ENCODE peak calls at places on chromosomes 2 and 18, in six cellular contexts. P is neuronal stem cell, N is IMR-90, A is trophoblast cell, J is mesenchymal stem cell, C is H1. H is an unnamed sample. For H3K4me1, the result is how much of the 10 kb centered on the place peaks cover.

GRCh38 chr2:21333694-21334093 is 209.9 kb downstream of the TDRD15 start:
- DNase-seq in C (no peak), J (peak), P (no peak), N (no peak), A (peak), H (no peak)

GRCh38 chr2:173090291-173090877 is 14.7 kb downstream of the MAP3K20 start:
- DNase-seq in N (peak), C (no peak), A (peak), J (peak), P (no peak), H (peak)

GRCh38 chr2:26590439-26590838 is 50.7 kb downstream of the CIB4 start:
- DNase-seq in A (no peak), J (no peak), C (no peak), N (no peak), P (no peak), H (no peak)

GRCh38 chr2:39124770-39125075 is 3.9 kb upstream of the SOS1 start:
- DNase-seq in P (no peak), J (no peak), N (no peak), C (no peak), A (no peak), H (no peak)

GRCh38 chr2:112593761-112594160 is 9.4 kb downstream of the CHCHD5 start:
- DNase-seq in J (no peak), C (no peak), A (no peak), N (no peak), P (no peak), H (no peak)

GRCh38 chr18:13353424-13353823 is 134.9 kb downstream of the LDLRAD4 start:
- DNase-seq in A (no peak), P (no peak), J (no peak), N (no peak), C (no peak), H (no peak)

GRCh38 chr2:33126973-33127372 is 180.2 kb downstream of the LTBP1 start:
- DNase-seq in C (no peak), P (no peak), N (peak), J (no peak), A (no peak), H (no peak)

GRCh38 chr2:113834057-113834720 is 55.7 kb upstream of the ACTR3 start:
- DNase-seq in N (no peak), C (no peak), J (no peak), A (peak), P (no peak), H (no peak)

GRCh38 chr18:22691988-22692710 is 241.0 kb upstream of the RBBP8 start:
- DNase-seq in C (no peak), J (peak), N (peak), P (no peak), A (peak), H (no peak)

GRCh38 chr2:180449171-180449570 is 442.1 kb upstream of the CWC22 start:
- DNase-seq in C (no peak), P (no peak), J (no peak), A (no peak), N (no peak), H (no peak)

GRCh38 chr18:1306641-1307040 is 402.0 kb downstream of the ADCYAP1 start:
- DNase-seq in N (no peak), C (no peak), A (no peak), J (no peak), P (no peak), H (no peak)

GRCh38 chr2:128594953-128595677 is 276.4 kb upstream of the HS6ST1 start:
- DNase-seq in A (no peak), J (no peak), N (no peak), P (no peak), C (no peak), H (no peak)

GRCh38 chr2:207935121-207935990 is 90.0 kb downstream of the PLEKHM3 start:
- DNase-seq in N (no peak), A (no peak), P (no peak), C (no peak), J (no peak), H (no peak)

GRCh38 chr2:45872211-45872610 is 220.7 kb downstream of the PRKCE start:
- DNase-seq in J (no peak), A (no peak), N (peak), P (no peak), C (no peak), H (no peak)

GRCh38 chr2:68565858-68566257 is 77.5 kb upstream of the PROKR1 start:
- DNase-seq in N (peak), C (no peak), A (peak), J (peak), P (no peak), H (no peak)

GRCh38 chr2:101157272-101157671 is 6.1 kb upstream of the TBC1D8 start:
- DNase-seq in P (no peak), J (no peak), A (no peak), N (no peak), C (no peak), H (no peak)

GRCh38 chr2:237455764-237456163 is 31.3 kb upstream of the MLPH start:
- DNase-seq in N (no peak), J (no peak), C (no peak), P (no peak), A (no peak), H (no peak)

GRCh38 chr2:28343971-28344715 is 48.5 kb upstream of the FOSL2 start:
- DNase-seq in A (peak), C (no peak), P (no peak), J (no peak), N (no peak), H (no peak)

GRCh38 chr2:231966886-231967285 is 5.4 kb downstream of the DIS3L2 start:
- DNase-seq in N (no peak), C (no peak), A (no peak), J (no peak), P (no peak), H (no peak)

GRCh38 chr2:204479557-204479956 is 65.7 kb upstream of the PARD3B start:
- DNase-seq in A (peak), P (no peak), C (no peak), N (peak), J (peak), H (no peak)

DNA sequence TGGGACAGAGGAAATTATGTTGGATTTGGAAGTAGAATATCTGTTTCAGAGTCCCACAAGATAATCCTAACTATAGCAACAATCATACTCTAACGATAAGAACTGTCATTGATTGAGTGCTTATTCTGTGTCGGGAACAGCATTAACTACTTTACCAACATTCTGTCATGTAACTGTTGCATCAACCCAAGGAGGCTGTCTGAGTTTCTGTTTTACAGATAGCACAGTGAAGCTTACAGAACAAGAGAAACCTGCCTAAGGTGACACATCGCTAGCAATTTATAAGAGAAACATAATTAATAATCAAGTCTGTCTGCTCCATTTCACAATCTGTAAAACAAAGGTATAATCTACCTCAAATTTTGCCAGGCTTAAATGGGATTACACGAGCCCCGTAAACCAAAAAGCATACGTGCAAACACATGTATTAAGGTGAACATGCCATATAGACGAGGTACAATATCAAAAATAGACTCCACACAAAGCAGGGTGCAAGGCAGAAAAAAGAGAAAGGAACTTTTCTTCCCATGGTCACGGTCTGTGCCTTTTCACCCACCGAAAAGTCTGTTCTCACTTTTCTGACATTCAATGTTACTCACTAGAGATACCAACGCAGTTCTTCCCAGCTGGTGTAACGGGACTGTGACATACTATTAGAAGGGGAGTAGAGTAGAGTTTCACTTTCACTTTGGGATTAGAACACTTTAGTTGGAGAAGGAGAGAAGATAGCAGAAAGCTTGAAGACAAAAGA is 37.2 kb upstream of the SLC8A1 start:
- DNase-seq in J (peak), C (no peak), A (peak), N (peak), P (no peak), H (no peak)
- H4K8ac ChIP-seq in J (no peak), C (no peak), A (no peak), N (peak), P (no peak), H (no peak)

DNA sequence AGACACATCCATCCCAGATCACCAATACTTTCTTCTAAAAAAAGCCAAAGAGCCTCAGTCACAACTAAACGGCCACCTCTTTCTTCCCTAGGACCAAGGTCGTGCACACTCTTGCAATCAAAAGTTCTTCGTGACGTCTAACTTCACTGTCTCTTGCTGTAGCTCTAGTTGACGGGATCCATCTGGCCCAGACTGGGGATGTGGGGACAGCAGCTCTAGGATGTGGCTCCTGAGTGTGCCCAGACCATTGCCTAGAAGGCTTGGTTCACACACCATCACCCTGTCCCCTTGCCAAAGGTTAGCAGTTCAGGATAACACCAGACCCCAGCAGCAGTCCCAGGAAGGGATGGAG is 98.2 kb downstream of the TNS1 start:
- DNase-seq in C (no peak), P (no peak), J (no peak), A (no peak), N (no peak), H (no peak)
- H3K4me1 ChIP-seq in C (under half), P (under half), J (under half), A (under half), N (under half), H (under half)

GRCh38 chr2:215638687-215639086 is 202.8 kb upstream of the FN1 start:
- DNase-seq in P (no peak), C (no peak), A (no peak), J (no peak), N (no peak), H (no peak)
- H4K91ac ChIP-seq in P (no peak), C (no peak), A (no peak), J (no peak), N (no peak), H (no peak)

GRCh38 chr2:160251566-160251965 is 51.5 kb upstream of the ITGB6 start:
- DNase-seq in C (no peak), J (no peak), P (no peak), N (no peak), A (no peak), H (no peak)
- H4K8ac ChIP-seq in C (no peak), J (no peak), P (no peak), N (no peak), A (no peak), H (no peak)

GRCh38 chr2:137964859-137965459 is 686 bp downstream of the HNMT start:
- DNase-seq in A (no peak), C (no peak), N (no peak), J (no peak), P (no peak), H (no peak)

GRCh38 chr2:137964066-137964858 is at the start of gene HNMT:
- DNase-seq in P (peak), N (peak), J (peak), A (peak), C (no peak), H (peak)

GRCh38 chr2:137967042-137967441 is 2.8 kb downstream of the HNMT start:
- DNase-seq in P (no peak), A (no peak), J (no peak), N (no peak), C (no peak), H (no peak)

GRCh38 chr2:137963535-137964065 is 673 bp upstream of the HNMT start:
- DNase-seq in N (no peak), C (no peak), P (no peak), A (no peak), J (no peak), H (no peak)

DNA sequence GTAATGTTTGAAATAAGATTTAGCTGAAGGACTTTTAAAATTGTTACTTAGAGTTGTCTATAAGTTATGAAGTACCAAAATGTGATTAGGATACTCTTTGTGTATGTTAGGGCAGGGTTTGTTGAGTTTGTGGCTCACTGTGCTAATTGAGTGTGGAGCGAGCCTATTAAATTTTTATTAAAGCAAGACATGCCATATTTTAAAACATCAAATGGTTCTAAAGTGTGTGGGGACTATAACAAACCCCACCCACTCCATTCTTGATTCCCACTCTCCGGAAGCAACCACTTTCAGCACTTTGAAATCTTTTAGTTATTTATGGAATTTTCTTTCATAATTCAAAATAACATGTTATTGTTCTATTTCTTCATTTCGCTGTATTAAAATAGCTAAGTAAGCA is 1.8 kb downstream of the HNMT start:
- DNase-seq in C (no peak), P (no peak), J (no peak), A (no peak), N (no peak), H (no peak)
- H3K4me1 ChIP-seq in C (under half), P (under half), J (under half), A (under half), N (under half), H (under half)

GRCh38 chr18:51998711-51999110 is 341.3 kb upstream of the DCC start:
- DNase-seq in A (no peak), J (no peak), N (no peak), P (no peak), C (no peak), H (no peak)

GRCh38 chr18:52002600-52002999 is 337.4 kb upstream of the DCC start:
- DNase-seq in P (no peak), N (no peak), J (no peak), C (no peak), A (peak), H (no peak)

GRCh38 chr18:51997129-51997528 is 342.9 kb upstream of the DCC start:
- DNase-seq in P (no peak), C (no peak), A (no peak), J (no peak), N (no peak), H (no peak)

GRCh38 chr18:52001106-52001505 is 338.9 kb upstream of the DCC start:
- DNase-seq in P (no peak), A (no peak), C (no peak), J (no peak), N (no peak), H (no peak)

DNA sequence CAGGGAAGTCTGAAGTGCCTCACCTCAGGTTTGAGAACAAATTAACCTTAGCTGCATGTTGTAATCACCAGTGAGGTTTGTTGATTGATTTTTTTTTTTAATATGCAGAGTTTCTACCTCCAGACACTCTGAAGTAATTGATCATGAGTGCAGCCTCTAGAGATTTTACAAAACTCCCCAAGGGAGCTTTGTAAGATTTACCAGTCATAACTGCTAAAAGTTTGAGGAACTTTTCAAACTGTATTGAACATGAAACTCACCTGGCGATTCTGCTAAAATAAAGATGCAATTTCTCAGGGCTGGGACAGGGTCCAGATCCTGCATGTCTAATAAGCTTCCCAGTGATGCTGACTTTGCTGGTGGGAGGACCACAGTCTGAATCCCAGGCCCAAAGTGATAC is 339.6 kb upstream of the DCC start:
- DNase-seq in A (no peak), J (no peak), P (no peak), C (no peak), N (no peak), H (no peak)
- H4K91ac ChIP-seq in A (no peak), J (no peak), P (no peak), C (no peak), N (no peak), H (no peak)

DNA sequence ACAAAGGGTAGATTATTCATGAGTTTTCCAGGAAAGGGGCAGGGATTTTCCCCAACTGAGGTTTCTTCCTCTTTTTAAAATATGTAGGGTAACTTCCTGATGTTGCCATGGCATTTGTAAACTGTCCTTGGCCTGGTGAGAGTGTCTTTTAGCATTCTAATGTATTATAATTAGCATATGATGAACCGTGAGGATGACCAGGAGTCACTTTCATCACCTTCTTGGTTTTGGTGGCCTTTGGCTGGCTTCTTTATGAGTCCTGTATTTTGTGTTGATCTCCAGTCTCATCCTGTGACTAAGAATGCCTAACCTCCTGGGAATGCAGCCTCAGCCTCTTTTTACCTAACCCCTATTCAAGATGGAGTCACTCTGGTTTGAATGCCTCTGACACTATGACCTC is 391.0 kb upstream of the LINC00305 start:
- DNase-seq in J (no peak), N (no peak), P (no peak), C (no peak), A (no peak), H (no peak)
- H4K8ac ChIP-seq in J (no peak), N (no peak), P (no peak), C (no peak), A (no peak), H (no peak)

GRCh38 chr18:8800041-8800441 is 94.7 kb downstream of the MTCL1 start:
- DNase-seq in P (no peak), N (peak), C (no peak), J (no peak), A (no peak), H (no peak)

GRCh38 chr18:8800445-8800844 is 95.1 kb downstream of the MTCL1 start:
- DNase-seq in N (peak), A (peak), C (peak), P (no peak), J (peak), H (peak)

GRCh38 chr18:8797206-8797605 is 91.8 kb downstream of the MTCL1 start:
- DNase-seq in J (peak), A (no peak), C (no peak), N (peak), P (no peak), H (no peak)

GRCh38 chr18:8799593-8799992 is 94.2 kb downstream of the MTCL1 start:
- DNase-seq in N (peak), A (no peak), C (no peak), J (no peak), P (no peak), H (no peak)

DNA sequence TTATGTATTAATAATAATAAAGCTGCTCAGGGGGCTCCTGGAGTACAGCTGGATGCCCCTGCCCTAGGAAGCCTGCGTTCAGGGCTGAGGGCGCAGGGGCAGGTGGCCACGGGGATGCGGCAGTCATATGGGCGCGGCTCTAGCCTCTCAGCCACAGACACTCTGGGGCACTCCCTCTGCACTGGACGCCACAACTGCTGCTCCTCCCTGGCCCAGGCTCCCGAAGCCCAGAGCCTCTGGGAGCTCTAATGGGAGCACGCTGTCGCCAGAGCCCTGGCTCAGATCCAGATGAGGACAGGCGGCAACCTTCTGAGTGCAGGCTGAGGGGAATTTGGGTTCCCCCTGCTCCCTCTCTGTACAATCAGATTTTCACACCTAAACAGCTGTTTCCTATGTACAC is 93.6 kb downstream of the MTCL1 start:
- DNase-seq in A (no peak), P (no peak), C (no peak), J (peak), N (no peak), H (no peak)
- H3K4me1 ChIP-seq in A (under half), P (under half), C (under half), J (under half), N (half or more), H (under half)

DNA sequence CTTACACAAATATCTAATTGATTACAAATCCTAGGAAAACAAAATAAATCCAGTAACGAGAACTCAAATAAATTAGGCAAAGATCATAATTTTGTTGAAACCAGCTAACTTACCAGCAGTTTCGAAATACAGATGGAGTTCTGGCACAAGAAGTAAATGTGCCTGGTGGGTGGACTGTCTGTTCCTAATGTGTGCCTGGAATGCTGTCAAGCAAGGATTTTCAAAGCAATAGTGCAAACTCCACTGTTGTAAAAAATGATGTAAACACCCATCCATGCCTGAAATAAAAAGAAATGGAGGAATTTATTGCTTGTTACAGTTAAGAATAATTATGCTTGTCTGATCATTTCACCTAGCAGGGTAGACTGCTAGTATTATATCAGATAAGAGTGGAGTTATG is 423.9 kb upstream of the MAP2 start:
- DNase-seq in J (no peak), A (peak), C (no peak), N (no peak), P (no peak), H (no peak)
- H4K91ac ChIP-seq in J (no peak), A (no peak), C (no peak), N (no peak), P (no peak), H (no peak)